ENCODE peak calls at places on chromosome 14, in ten cellular contexts. D is upper lobe of left lung, U is IMR-90, R is lung, P is hepatocyte, W is endothelial cell of umbilical vein, M is endodermal cell, N is breast epithelium, E is heart right ventricle, L is adrenal gland. K is an unnamed sample.

GRCh38 chr14:29926701-29927595 is 699 bp downstream of the PRKD1 start:
- DNase-seq in D (peak; percentile 47), U (peak; percentile 43), R (peak; percentile 53), P (peak; percentile 79), W (peak; percentile 65), M (peak; percentile 84), N (no peak), E (peak; percentile 43), L (peak; percentile 79), K (peak; percentile 3)

GRCh38 chr14:87065366-87065765 is 927.6 kb downstream of the GALC start:
- DNase-seq in D (no peak), U (no peak), R (no peak), P (no peak), W (no peak), M (no peak), N (no peak), E (no peak), L (no peak), K (no peak)

GRCh38 chr14:32620303-32620702 is 291.2 kb downstream of the AKAP6 start:
- DNase-seq in D (no peak), U (peak; percentile 55), R (no peak), P (no peak), W (no peak), M (no peak), N (no peak), E (no peak), L (no peak), K (peak; percentile 59)

GRCh38 chr14:101355284-101355683 is 206.0 kb upstream of the DIO3 start:
- DNase-seq in D (no peak), U (no peak), R (peak; percentile 2), P (no peak), W (no peak), M (peak; percentile 6), N (peak; percentile 4), E (no peak), L (peak; percentile 21), K (no peak)

GRCh38 chr14:77849711-77850110 is 49.8 kb downstream of the ADCK1 start:
- DNase-seq in D (no peak), U (peak; percentile 50), R (no peak), P (no peak), W (no peak), M (no peak), N (no peak), E (no peak), L (no peak), K (peak; percentile 23)

GRCh38 chr14:64696355-64696844 is 7.8 kb upstream of the PLEKHG3 start:
- DNase-seq in D (peak; percentile 41), U (no peak), R (no peak), P (peak; percentile 70), W (no peak), M (peak; percentile 74), N (no peak), E (no peak), L (peak; percentile 63), K (no peak)

GRCh38 chr14:38210168-38210567 is 2.5 kb downstream of the SSTR1 start:
- DNase-seq in D (no peak), U (peak; percentile 86), R (no peak), P (peak; percentile 16), W (peak; percentile 70), M (peak; percentile 64), N (no peak), E (no peak), L (no peak), K (no peak)

GRCh38 chr14:98834119-98834518 is 437.9 kb downstream of the BCL11B start:
- DNase-seq in D (no peak), U (no peak), R (no peak), P (no peak), W (no peak), M (no peak), N (no peak), E (no peak), L (no peak), K (no peak)

GRCh38 chr14:100888789-100889315 is 14.7 kb downstream of the RTL1 start:
- DNase-seq in D (no peak), U (no peak), R (no peak), P (no peak), W (no peak), M (no peak), N (no peak), E (no peak), L (no peak), K (no peak)

GRCh38 chr14:83255015-83255726 is 1721.5 kb upstream of the SEL1L start:
- DNase-seq in D (no peak), U (peak; percentile 9), R (no peak), P (no peak), W (no peak), M (no peak), N (no peak), E (no peak), L (no peak), K (no peak)

GRCh38 chr14:79601579-79601978 is 609.7 kb downstream of the DIO2 start:
- DNase-seq in D (no peak), U (no peak), R (no peak), P (no peak), W (no peak), M (no peak), N (no peak), E (no peak), L (no peak), K (no peak)

GRCh38 chr14:74979442-74980397 is 23.0 kb upstream of the EIF2B2 start:
- DNase-seq in D (no peak), U (peak; percentile 36), R (no peak), P (peak; percentile 63), W (peak; percentile 57), M (peak; percentile 82), N (no peak), E (no peak), L (peak; percentile 51), K (no peak)

GRCh38 chr14:44446965-44447364 is 60.1 kb downstream of the FSCB start:
- DNase-seq in D (no peak), U (no peak), R (no peak), P (no peak), W (no peak), M (no peak), N (no peak), E (no peak), L (no peak), K (no peak)

GRCh38 chr14:95756127-95756526 is 42.2 kb upstream of the TCL1A start:
- DNase-seq in D (no peak), U (no peak), R (no peak), P (no peak), W (no peak), M (no peak), N (no peak), E (no peak), L (no peak), K (no peak)

GRCh38 chr14:72553656-72554055 is 340.2 kb downstream of the DPF3 start:
- DNase-seq in D (no peak), U (no peak), R (no peak), P (no peak), W (no peak), M (peak; percentile 18), N (no peak), E (no peak), L (no peak), K (no peak)

GRCh38 chr14:47150267-47150666 is 498.7 kb upstream of the RPL10L start:
- DNase-seq in D (no peak), U (no peak), R (no peak), P (no peak), W (no peak), M (no peak), N (no peak), E (no peak), L (no peak), K (no peak)

GRCh38 chr14:100325231-100325632 is 2.1 kb downstream of the SLC25A47 start:
- DNase-seq in D (no peak), U (no peak), R (no peak), P (no peak), W (no peak), M (peak; percentile 43), N (no peak), E (no peak), L (no peak), K (no peak)

GRCh38 chr14:104267895-104268294 is 129.5 kb downstream of the KIF26A start:
- DNase-seq in D (peak; percentile 15), U (no peak), R (no peak), P (no peak), W (no peak), M (peak; percentile 36), N (no peak), E (no peak), L (peak; percentile 38), K (no peak)
- H3K4me3 ChIP-seq in D (no peak overlapping the region), U (no peak overlapping the region), R (no peak overlapping the region), P (no peak overlapping the region), W (no peak overlapping the region), M (no peak overlapping the region), N (no peak overlapping the region), E (no peak overlapping the region), L (no peak overlapping the region), K (no peak overlapping the region)

GRCh38 chr14:56138987-56139386 is 20.8 kb downstream of the PELI2 start:
- DNase-seq in D (no peak), U (no peak), R (no peak), P (no peak), W (no peak), M (no peak), N (no peak), E (no peak), L (no peak), K (no peak)
- H3K36me3 ChIP-seq in D (no peaks in the 10 kb centered on the region), U (no peaks in the 10 kb centered on the region), R (no peaks in the 10 kb centered on the region), P (no peaks in the 10 kb centered on the region), W (no peaks in the 10 kb centered on the region), M (no peaks in the 10 kb centered on the region), N (no peaks in the 10 kb centered on the region), E (no peaks in the 10 kb centered on the region), L (no peaks in the 10 kb centered on the region), K (no peaks in the 10 kb centered on the region)

GRCh38 chr14:97584528-97584927 is 787.3 kb downstream of the VRK1 start:
- DNase-seq in D (no peak), U (no peak), R (no peak), P (no peak), W (no peak), M (peak; percentile 68), N (no peak), E (no peak), L (no peak), K (no peak)
- TF ChIP-seq CTCF in D (no peak), U (no peak), R (no peak), P (no peak), W (no peak), M (peak; percentile 79), N (no peak), E (no peak), L (no peak), K (no peak)

GRCh38 chr14:60488175-60488574 is 2.3 kb upstream of the C14orf39 start:
- DNase-seq in D (no peak), U (no peak), R (no peak), P (no peak), W (no peak), M (no peak), N (no peak), E (no peak), L (no peak), K (no peak)

GRCh38 chr14:60485600-60486251 is at the start of gene C14orf39:
- DNase-seq in D (no peak), U (peak; percentile 65), R (no peak), P (peak; percentile 76), W (peak; percentile 34), M (peak; percentile 90), N (no peak), E (no peak), L (peak; percentile 64), K (no peak)

GRCh38 chr14:60487211-60487610 is 1.3 kb upstream of the C14orf39 start:
- DNase-seq in D (no peak), U (no peak), R (no peak), P (no peak), W (no peak), M (no peak), N (no peak), E (no peak), L (no peak), K (no peak)

GRCh38 chr14:60482743-60483142 is 3.1 kb downstream of the C14orf39 start:
- DNase-seq in D (no peak), U (peak; percentile 44), R (no peak), P (no peak), W (no peak), M (no peak), N (no peak), E (no peak), L (no peak), K (no peak)

GRCh38 chr14:60485057-60485599 is 735 bp downstream of the C14orf39 start:
- DNase-seq in D (no peak), U (no peak), R (no peak), P (no peak), W (no peak), M (peak; percentile 60), N (no peak), E (no peak), L (no peak), K (no peak)
- H3K4me3 ChIP-seq in D (no peak overlapping the region), U (peak overlapping the region; percentile 82), R (no peak overlapping the region), P (peak overlapping the region; percentile 38), W (no peak overlapping the region), M (peak overlapping the region; percentile 76), N (no peak overlapping the region), E (peak overlapping the region; percentile 29), L (no peak overlapping the region), K (peak overlapping the region; percentile 53)